ENCODE peak calls at places on chromosome 17, in five cellular contexts. E is cardiac fibroblast; J is naive thymus-derived CD4-positive, alpha-beta T cell; V is neuronal stem cell; R is AG10803. O is an unnamed sample.

GRCh38 chr17:1227917-1228751 is 42.1 kb upstream of the BHLHA9 start:
- DNase-seq in J (no peak), E (no peak), R (no peak), V (no peak), O (peak)

GRCh38 chr17:57114085-57114673 is 29.1 kb downstream of the AKAP1 start:
- DNase-seq in R (peak), E (peak), V (peak), J (peak), O (peak)

GRCh38 chr17:78817123-78817522 is 23.5 kb downstream of the USP36 start:
- DNase-seq in V (no peak), E (no peak), J (no peak), R (no peak), O (no peak)

GRCh38 chr17:46995841-46996571 is 17.0 kb upstream of the RPRML start:
- DNase-seq in E (peak), J (no peak), V (no peak), R (peak), O (no peak)

GRCh38 chr17:75270218-75270965 is 639 bp downstream of the MIF4GD start:
- DNase-seq in R (peak), E (peak), V (peak), J (peak), O (peak)

GRCh38 chr17:32567511-32567910 is 80.7 kb downstream of the CDK5R1 start:
- DNase-seq in R (no peak), V (no peak), E (no peak), J (no peak), O (no peak)

GRCh38 chr17:82200135-82200534 is 12.5 kb downstream of the CCDC57 start:
- DNase-seq in R (no peak), V (no peak), J (no peak), E (no peak), O (no peak)

GRCh38 chr17:74148901-74149596 is 54.4 kb upstream of the RPL38 start:
- DNase-seq in J (no peak), R (no peak), V (no peak), E (no peak), O (no peak)

GRCh38 chr17:16423226-16423872 is 8.0 kb downstream of the TRPV2 start:
- DNase-seq in E (no peak), J (no peak), R (no peak), V (no peak), O (peak)

GRCh38 chr17:66915204-66915611 is 49.3 kb upstream of the CACNG4 start:
- DNase-seq in E (peak), V (no peak), J (no peak), R (no peak), O (peak)

GRCh38 chr17:64357191-64357981 is 33.3 kb downstream of the PECAM1 start:
- DNase-seq in E (peak), J (no peak), V (no peak), R (peak), O (no peak)

GRCh38 chr17:73311428-73311780 is 397 bp downstream of the CDC42EP4 start:
- DNase-seq in V (no peak), J (no peak), E (no peak), R (no peak), O (peak)

GRCh38 chr17:21170829-21171228 is 43.1 kb downstream of the TMEM11 start:
- DNase-seq in V (no peak), E (no peak), J (no peak), R (peak), O (no peak)

GRCh38 chr17:79943354-79944241 is 92.1 kb downstream of the TBC1D16 start:
- DNase-seq in V (no peak), E (no peak), J (no peak), R (no peak), O (no peak)

GRCh38 chr17:50285941-50286340 is 11.7 kb downstream of the TMEM92 start:
- DNase-seq in J (no peak), V (no peak), E (no peak), R (no peak), O (no peak)

GRCh38 chr17:57226793-57227192 is 29.5 kb upstream of the MSI2 start:
- DNase-seq in E (no peak), J (no peak), V (no peak), R (no peak), O (no peak)

GRCh38 chr17:51000835-51001638 is 119.6 kb downstream of the SPAG9 start:
- DNase-seq in E (peak), R (peak), V (peak), J (no peak), O (no peak)

GRCh38 chr17:17808706-17809432 is 27.9 kb downstream of the SREBF1 start:
- DNase-seq in V (no peak), J (no peak), E (peak), R (peak), O (no peak)

GRCh38 chr17:75516255-75516618 is at the start of gene TSEN54:
- DNase-seq in J (peak), E (peak), V (peak), R (peak), O (peak)

GRCh38 chr17:22202702-22203101 is 510.4 kb downstream of the KCNJ18 start:
- DNase-seq in E (no peak), R (no peak), J (no peak), V (no peak), O (no peak)

GRCh38 chr17:79023886-79024771 is at the start of gene C1QTNF1:
- DNase-seq in R (no peak), V (peak), E (peak), J (no peak), O (peak)

GRCh38 chr17:15981646-15982580 is 17.6 kb downstream of the ZSWIM7 start:
- DNase-seq in J (no peak), R (no peak), E (peak), V (no peak), O (no peak)

GRCh38 chr17:50221500-50222480 is 20.4 kb upstream of the COL1A1 start:
- DNase-seq in J (no peak), R (peak), V (no peak), E (peak), O (no peak)

GRCh38 chr17:16484445-16485169 is 7.4 kb downstream of the LRRC75A start:
- DNase-seq in R (no peak), E (no peak), J (no peak), V (no peak), O (no peak)

GRCh38 chr17:35368086-35368824 is 5.2 kb downstream of the SLFN11 start:
- DNase-seq in J (no peak), V (no peak), R (no peak), E (no peak), O (no peak)

GRCh38 chr17:6374761-6375312 is 60.1 kb downstream of the AIPL1 start:
- DNase-seq in E (peak), V (peak), R (peak), J (no peak), O (no peak)

GRCh38 chr17:45906927-45907622 is 12.7 kb downstream of the MAPT start:
- DNase-seq in E (no peak), V (no peak), R (no peak), J (no peak), O (no peak)

GRCh38 chr17:82097187-82097918 is 683 bp downstream of the FASN start:
- DNase-seq in R (peak), E (peak), V (no peak), J (no peak), O (peak)

GRCh38 chr17:57288753-57289121 is 32.4 kb downstream of the MSI2 start:
- DNase-seq in V (no peak), R (no peak), J (no peak), E (no peak), O (no peak)

GRCh38 chr17:78125976-78126894 is 2.3 kb downstream of the TMC6 start:
- DNase-seq in J (no peak), E (no peak), V (no peak), R (no peak), O (no peak)

DNA sequence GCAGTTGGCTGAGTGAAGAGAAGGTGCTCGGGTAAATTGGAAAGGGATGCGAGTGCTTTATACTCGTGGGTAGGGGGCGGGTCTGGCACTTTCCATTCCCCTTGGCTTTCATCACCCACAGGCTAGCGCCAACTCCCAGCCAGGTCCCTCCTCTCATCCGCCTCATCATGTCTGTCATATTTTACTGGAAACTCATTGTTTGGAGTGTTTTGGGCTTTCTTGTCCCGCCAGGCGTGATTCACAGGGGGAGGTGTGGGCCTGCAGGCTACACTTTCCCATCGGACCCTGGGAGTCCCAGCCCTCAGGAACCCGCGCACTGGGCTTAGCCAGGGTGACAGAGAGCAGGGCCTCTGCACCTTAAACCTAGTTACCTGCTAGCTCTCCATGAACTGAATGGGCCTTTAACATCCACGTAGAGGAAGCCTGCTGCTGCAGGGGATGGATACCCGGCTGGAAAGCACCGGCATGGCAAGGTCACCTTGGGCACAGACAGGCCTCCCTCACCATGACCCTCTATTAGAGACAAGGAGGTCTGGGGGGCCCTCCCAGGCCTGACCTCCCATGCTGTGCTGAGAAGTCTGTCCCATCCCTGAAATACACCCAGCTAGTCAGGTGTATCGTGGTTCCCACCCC is at the start of gene KRT14:
- DNase-seq in E (no peak), J (no peak), R (no peak), V (no peak), O (no peak)
- H3K4me3 ChIP-seq in E (no peak), J (no peak), R (no peak), V (no peak), O (no peak)

DNA sequence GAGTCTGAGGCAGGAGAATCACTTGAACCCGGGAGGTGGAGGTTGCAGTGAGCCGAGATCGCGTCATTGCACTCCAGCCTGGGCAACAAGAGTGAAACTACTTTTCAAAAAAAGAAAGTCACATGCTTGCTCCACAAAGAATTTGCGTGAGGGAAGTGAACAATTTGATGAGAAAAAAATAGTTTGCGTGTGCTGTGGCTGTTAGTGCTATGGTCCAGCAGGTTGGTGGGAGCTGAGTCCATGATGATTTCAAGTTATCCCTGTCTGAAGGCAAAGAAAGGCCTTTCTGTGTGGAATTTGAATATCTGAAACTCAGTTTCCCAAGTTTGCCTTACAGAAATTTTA is 21.0 kb downstream of the PRCD start:
- DNase-seq in R (no peak), E (no peak), J (no peak), V (no peak), O (no peak)
- H3K4me3 ChIP-seq in R (no peak), E (no peak), J (no peak), V (no peak), O (no peak)

GRCh38 chr17:4859816-4860625 is 26.9 kb downstream of the MINK1 start:
- DNase-seq in E (no peak), V (no peak), R (no peak), J (no peak), O (no peak)

GRCh38 chr17:4858068-4858879 is 25.1 kb downstream of the MINK1 start:
- DNase-seq in R (no peak), V (peak), J (no peak), E (peak), O (no peak)

GRCh38 chr17:4860651-4861050 is 27.5 kb downstream of the MINK1 start:
- DNase-seq in J (no peak), R (no peak), V (no peak), E (no peak), O (no peak)

GRCh38 chr17:4856937-4857314 is 23.8 kb downstream of the MINK1 start:
- DNase-seq in R (no peak), E (no peak), J (no peak), V (no peak), O (no peak)

GRCh38 chr17:4858880-4859260 is 25.7 kb downstream of the MINK1 start:
- DNase-seq in R (peak), V (no peak), J (no peak), E (peak), O (no peak)
- H3K4me3 ChIP-seq in R (no peak), V (no peak), J (no peak), E (no peak), O (no peak)

GRCh38 chr17:68288804-68289203 is 2.1 kb downstream of the SLC16A6 start:
- DNase-seq in V (no peak), E (no peak), J (no peak), R (no peak), O (no peak)
- H3K4me3 ChIP-seq in V (no peak), E (no peak), J (no peak), R (no peak), O (no peak)